ENCODE peak calls at places on chromosomes 3 and 15, in nine cellular contexts. B is heart left ventricle, E is fibroblast of the aortic adventitia, D is upper lobe of left lung, H is psoas muscle, L is Panc1, T is mammary epithelial cell, S is foreskin fibroblast, N is left lung. A is an unnamed sample.

GRCh38 chr3:23776352-23776891 is 29.3 kb upstream of the UBE2E1 start:
- DNase-seq in B (no peak), E (peak), D (no peak), H (peak), L (no peak), T (peak), S (peak), N (no peak), A (no peak)

GRCh38 chr15:53716909-53717878 is 42.3 kb downstream of the WDR72 start:
- DNase-seq in B (no peak), E (no peak), D (no peak), H (no peak), L (no peak), T (peak), S (no peak), N (no peak), A (no peak)

GRCh38 chr3:125332504-125332903 is 42.6 kb downstream of the ZNF148 start:
- DNase-seq in B (no peak), E (no peak), D (no peak), H (no peak), L (no peak), T (no peak), S (no peak), N (no peak), A (no peak)

GRCh38 chr3:161221881-161222600 is 930 bp downstream of the NMD3 start:
- DNase-seq in B (no peak), E (peak), D (no peak), H (no peak), L (no peak), T (no peak), S (no peak), N (no peak), A (no peak)

GRCh38 chr3:13629644-13630043 is 80.7 kb downstream of the FBLN2 start:
- DNase-seq in B (no peak), E (no peak), D (no peak), H (no peak), L (no peak), T (no peak), S (no peak), N (no peak), A (no peak)

GRCh38 chr15:70251246-70251990 is 153.7 kb upstream of the TLE3 start:
- DNase-seq in B (no peak), E (no peak), D (no peak), H (no peak), L (no peak), T (peak), S (no peak), N (no peak), A (no peak)

GRCh38 chr15:90222538-90222937 is 11.2 kb downstream of the CIB1 start:
- DNase-seq in B (no peak), E (no peak), D (no peak), H (no peak), L (no peak), T (no peak), S (no peak), N (no peak), A (no peak)

GRCh38 chr3:46934067-46934466 is 42.5 kb downstream of the CCDC12 start:
- DNase-seq in B (no peak), E (no peak), D (no peak), H (no peak), L (no peak), T (no peak), S (no peak), N (no peak), A (no peak)

GRCh38 chr15:88624156-88624970 is 3.2 kb downstream of the AEN start:
- DNase-seq in B (no peak), E (peak), D (no peak), H (no peak), L (no peak), T (no peak), S (no peak), N (no peak), A (no peak)

GRCh38 chr15:77034620-77035467 is 36.1 kb downstream of the TSPAN3 start:
- DNase-seq in B (peak), E (no peak), D (peak), H (peak), L (no peak), T (no peak), S (no peak), N (peak), A (no peak)

GRCh38 chr3:105473521-105474223 is 107.0 kb downstream of the ALCAM start:
- DNase-seq in B (no peak), E (peak), D (no peak), H (no peak), L (no peak), T (peak), S (peak), N (no peak), A (no peak)

GRCh38 chr15:79988448-79989117 is 17.6 kb upstream of the BCL2A1 start:
- DNase-seq in B (no peak), E (no peak), D (no peak), H (no peak), L (no peak), T (no peak), S (no peak), N (no peak), A (no peak)

GRCh38 chr15:76972420-76973361 is 22.2 kb upstream of the PSTPIP1 start:
- DNase-seq in B (peak), E (peak), D (no peak), H (peak), L (no peak), T (no peak), S (no peak), N (no peak), A (no peak)

GRCh38 chr3:123533554-123534159 is 51.2 kb downstream of the HACD2 start:
- DNase-seq in B (no peak), E (no peak), D (no peak), H (no peak), L (no peak), T (no peak), S (no peak), N (no peak), A (no peak)

GRCh38 chr3:100609305-100609704 is at the start of gene ADGRG7:
- DNase-seq in B (no peak), E (no peak), D (no peak), H (no peak), L (no peak), T (no peak), S (no peak), N (no peak), A (no peak)

GRCh38 chr3:110646496-110646895 is 425.1 kb upstream of the NECTIN3 start:
- DNase-seq in B (no peak), E (no peak), D (no peak), H (no peak), L (no peak), T (no peak), S (no peak), N (no peak), A (no peak)

GRCh38 chr3:110647586-110647985 is 424.0 kb upstream of the NECTIN3 start:
- DNase-seq in B (no peak), E (no peak), D (no peak), H (no peak), L (no peak), T (no peak), S (no peak), N (no peak), A (no peak)

DNA sequence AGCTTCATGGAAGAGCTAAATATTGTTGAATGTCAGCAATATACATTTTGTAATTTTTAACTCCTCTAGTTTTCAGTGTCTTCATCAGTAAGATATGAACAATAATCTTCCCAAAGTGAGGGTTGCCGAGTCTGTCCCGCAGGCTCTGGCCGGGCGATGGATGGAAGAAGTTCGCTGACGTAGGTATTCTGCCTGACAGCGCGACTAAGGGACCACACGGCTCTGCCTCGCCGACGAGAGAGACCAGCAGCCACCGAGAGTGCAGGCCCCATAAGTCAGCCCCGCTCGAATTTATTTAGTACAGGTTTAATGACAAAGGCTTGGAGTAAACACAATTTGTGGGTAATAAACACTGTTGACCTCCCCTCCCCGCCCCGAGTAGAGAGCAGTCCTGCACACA is 427.4 kb upstream of the NECTIN3 start:
- DNase-seq in B (no peak), E (no peak), D (no peak), H (no peak), L (no peak), T (no peak), S (no peak), N (no peak), A (no peak)
- H3K4me3 ChIP-seq in B (no peak), E (no peak), D (no peak), H (no peak), L (no peak), T (no peak), S (no peak), N (no peak), A (no peak)

DNA sequence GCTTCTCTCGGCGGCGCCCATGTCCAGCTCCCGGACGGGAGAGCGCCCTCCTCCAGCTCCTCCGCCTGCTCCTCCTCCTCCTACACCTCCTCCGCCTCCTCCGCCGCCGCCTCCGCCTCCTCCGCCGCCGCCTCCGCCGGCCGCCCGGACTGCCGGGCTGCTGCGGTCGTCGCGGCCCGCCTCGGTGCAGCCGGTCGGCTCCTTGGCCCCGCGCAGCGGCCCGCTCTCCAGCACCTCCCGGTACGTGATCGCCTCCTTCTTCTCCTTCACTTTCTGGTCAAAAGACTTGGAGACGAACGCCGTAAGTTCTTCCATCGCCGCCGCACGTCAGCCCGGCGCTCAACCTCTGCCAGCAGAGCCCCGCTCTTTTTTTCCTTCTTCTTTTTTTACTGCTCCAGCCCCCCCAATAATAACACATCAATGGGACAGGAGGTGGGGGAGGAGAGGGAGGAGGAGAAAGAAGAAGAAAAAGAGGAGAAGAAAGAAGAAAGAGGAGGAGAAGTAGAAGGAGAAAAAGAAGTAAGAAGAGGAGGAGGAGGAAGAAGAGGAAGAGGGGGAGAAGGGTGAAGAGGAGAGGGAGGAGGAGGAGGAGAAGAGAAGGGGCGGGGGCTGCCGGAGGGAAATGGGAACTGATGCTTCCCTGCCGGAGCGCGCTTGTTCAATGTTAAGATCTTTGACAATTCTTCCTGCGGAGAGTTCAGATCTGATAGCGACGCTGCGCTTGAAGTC is at the start of gene SHOX2:
- DNase-seq in B (peak), E (peak), D (peak), H (peak), L (no peak), T (peak), S (peak), N (peak), A (no peak)
- TF ChIP-seq CTCF in B (no peak), E (no peak), D (no peak), H (no peak), L (peak), T (no peak), S (no peak), N (no peak), A (no peak)

GRCh38 chr15:31347067-31347975 is 20.7 kb downstream of the KLF13 start:
- DNase-seq in B (no peak), E (no peak), D (no peak), H (no peak), L (no peak), T (no peak), S (no peak), N (no peak), A (no peak)

GRCh38 chr15:31346367-31347066 is 19.9 kb downstream of the KLF13 start:
- DNase-seq in B (no peak), E (no peak), D (no peak), H (no peak), L (no peak), T (no peak), S (no peak), N (no peak), A (no peak)

GRCh38 chr15:31344266-31344665 is 17.6 kb downstream of the KLF13 start:
- DNase-seq in B (no peak), E (no peak), D (no peak), H (no peak), L (no peak), T (no peak), S (no peak), N (no peak), A (no peak)

GRCh38 chr15:31344824-31345605 is 18.4 kb downstream of the KLF13 start:
- DNase-seq in B (peak), E (no peak), D (no peak), H (peak), L (no peak), T (no peak), S (no peak), N (no peak), A (no peak)

DNA sequence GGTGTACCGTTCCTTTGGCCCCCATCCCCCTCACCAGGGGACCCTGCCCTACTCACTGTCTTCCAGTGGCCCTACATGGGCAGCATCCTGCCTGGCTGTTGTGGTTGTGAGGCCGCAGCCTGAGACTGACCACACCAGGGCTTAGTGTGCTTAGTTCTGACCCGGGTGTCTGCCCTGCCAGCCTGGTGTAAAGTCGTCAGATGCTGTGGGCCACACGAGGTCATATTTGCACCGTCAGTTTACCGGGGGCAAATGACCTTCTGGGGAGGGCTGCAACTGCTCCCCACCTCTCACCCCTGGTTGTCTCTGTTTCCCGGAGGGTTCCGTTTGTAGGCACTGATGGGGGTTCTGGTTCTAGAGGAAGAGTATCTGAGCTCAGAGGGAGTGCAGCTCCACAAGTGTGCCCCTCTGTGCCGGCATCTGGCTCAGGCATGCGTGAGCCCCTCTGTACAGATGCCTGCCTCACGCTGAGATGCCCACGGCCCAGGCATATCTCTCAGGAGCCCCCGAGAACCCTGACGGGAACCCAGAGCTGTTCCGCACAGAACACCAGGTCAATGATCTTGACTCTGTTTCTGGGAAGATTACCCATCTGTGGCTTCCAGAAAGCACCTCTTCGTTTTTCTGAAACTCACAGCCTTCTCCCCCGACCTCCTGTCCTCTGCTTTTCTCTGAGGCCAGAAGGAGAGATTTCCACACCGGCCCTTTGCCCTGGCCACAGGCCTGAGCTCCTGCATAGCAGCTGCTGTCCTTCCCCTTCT is 19.2 kb downstream of the KLF13 start:
- DNase-seq in B (no peak), E (no peak), D (no peak), H (no peak), L (no peak), T (no peak), S (no peak), N (no peak), A (no peak)
- H3K4me3 ChIP-seq in B (peak), E (no peak), D (no peak), H (peak), L (no peak), T (no peak), S (no peak), N (no peak), A (no peak)

GRCh38 chr3:41224120-41224806 is 25.0 kb downstream of the CTNNB1 start:
- DNase-seq in B (no peak), E (peak), D (no peak), H (no peak), L (no peak), T (peak), S (peak), N (no peak), A (no peak)
- TF ChIP-seq CTCF in B (no peak), E (peak), D (no peak), H (no peak), L (no peak), T (no peak), S (no peak), N (no peak), A (no peak)

DNA sequence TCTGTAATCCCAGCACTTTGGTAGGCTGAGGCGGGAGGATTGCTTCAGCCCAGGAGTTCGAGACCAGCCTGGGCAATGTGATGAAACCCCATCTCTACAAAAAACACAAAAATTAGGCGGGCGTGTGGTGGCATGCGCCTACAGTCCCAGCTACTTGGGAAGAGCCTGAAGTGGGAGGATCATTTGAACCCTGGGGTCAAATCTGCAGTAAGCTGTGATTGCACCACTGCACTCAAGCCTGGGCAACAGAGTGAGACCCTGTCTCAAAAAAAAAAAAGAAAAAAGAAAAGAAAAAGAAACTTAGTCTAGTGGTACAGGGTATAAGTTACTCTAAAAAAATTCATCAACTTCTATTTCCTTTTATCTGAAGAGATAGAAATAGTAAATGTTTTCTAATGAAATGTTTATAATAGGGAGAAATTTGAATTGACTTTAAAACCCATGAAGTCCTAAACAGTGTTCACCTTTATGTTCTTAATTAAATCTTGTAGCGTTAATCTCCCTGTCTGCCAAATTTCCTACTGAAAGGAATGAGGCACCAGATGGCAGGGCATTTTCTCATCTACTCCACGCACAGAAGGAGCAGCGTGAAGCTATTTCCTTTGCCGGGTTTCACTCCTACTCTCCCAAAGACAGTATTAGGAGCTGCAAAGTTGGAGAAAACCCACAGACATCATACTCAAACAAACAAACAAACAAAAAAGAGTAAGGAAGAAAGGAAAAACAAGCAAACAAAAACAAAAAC is 1.9 kb downstream of the PCLAF start:
- DNase-seq in B (no peak), E (no peak), D (no peak), H (no peak), L (no peak), T (no peak), S (peak), N (no peak), A (no peak)
- H3K4me3 ChIP-seq in B (no peak), E (no peak), D (no peak), H (no peak), L (peak), T (no peak), S (peak), N (no peak), A (peak)

GRCh38 chr15:33766329-33766728 is 202.0 kb upstream of the CHRM5 start:
- DNase-seq in B (no peak), E (peak), D (no peak), H (no peak), L (no peak), T (no peak), S (no peak), N (no peak), A (no peak)
- TF ChIP-seq CTCF in B (no peak), E (no peak), D (no peak), H (no peak), L (peak), T (peak), S (no peak), N (no peak), A (no peak)

GRCh38 chr3:17745301-17745700 is 2.9 kb upstream of the TBC1D5 start:
- DNase-seq in B (no peak), E (no peak), D (peak), H (no peak), L (no peak), T (no peak), S (no peak), N (no peak), A (no peak)

GRCh38 chr3:17742092-17742836 is at the start of gene TBC1D5:
- DNase-seq in B (peak), E (no peak), D (peak), H (peak), L (no peak), T (peak), S (peak), N (peak), A (peak)

GRCh38 chr3:17742837-17743659 is 617 bp upstream of the TBC1D5 start:
- DNase-seq in B (no peak), E (peak), D (no peak), H (no peak), L (peak), T (no peak), S (no peak), N (no peak), A (no peak)

GRCh38 chr3:17744693-17745092 is 2.3 kb upstream of the TBC1D5 start:
- DNase-seq in B (no peak), E (no peak), D (no peak), H (no peak), L (no peak), T (no peak), S (no peak), N (no peak), A (no peak)

GRCh38 chr3:17743660-17743995 is 1.2 kb upstream of the TBC1D5 start:
- DNase-seq in B (no peak), E (no peak), D (no peak), H (no peak), L (no peak), T (no peak), S (no peak), N (no peak), A (no peak)
- H3K4me3 ChIP-seq in B (peak), E (no peak), D (no peak), H (peak), L (no peak), T (no peak), S (no peak), N (no peak), A (peak)